ENCODE peak calls at places on chromosomes 13 and 19, in six cellular contexts. B is H9; F is stimulated activated CD4-positive, alpha-beta T cell treated with anti-CD3 and anti-CD28 coated beads, Interleukin-2, amount 100 ng/mL, for 48 hours; K is EL; R is ACHN; A is WTC11. P is an unnamed sample.

GRCh38 chr13:51831519-51831918 is 13.5 kb downstream of the TMEM272 start:
- DNase-seq in B (peak), F (no peak), K (no peak), R (no peak), A (no peak), P (no peak)

GRCh38 chr13:110307697-110308376 is 753 bp downstream of the COL4A2 start:
- DNase-seq in B (peak), F (no peak), K (no peak), R (no peak), A (peak), P (no peak)

GRCh38 chr13:33262554-33262953 is 23.0 kb downstream of the STARD13 start:
- DNase-seq in B (no peak), F (no peak), K (no peak), R (no peak), A (no peak), P (no peak)

GRCh38 chr13:57631607-57632275 is at the start of gene PCDH17:
- DNase-seq in B (peak), F (peak), K (no peak), R (peak), A (peak), P (no peak)

GRCh38 chr13:99015606-99016520 is 38.0 kb upstream of the DOCK9 start:
- DNase-seq in B (no peak), F (no peak), K (no peak), R (no peak), A (no peak), P (no peak)

GRCh38 chr13:99677388-99677951 is 176.2 kb downstream of the TM9SF2 start:
- DNase-seq in B (no peak), F (no peak), K (no peak), R (no peak), A (no peak), P (no peak)

GRCh38 chr13:25806304-25806974 is 245.4 kb downstream of the SHISA2 start:
- DNase-seq in B (no peak), F (no peak), K (peak), R (no peak), A (no peak), P (no peak)

GRCh38 chr13:79385694-79386093 is 20.4 kb downstream of the RBM26 start:
- DNase-seq in B (no peak), F (peak), K (peak), R (peak), A (no peak), P (no peak)

GRCh38 chr13:80157261-80157942 is 183.5 kb downstream of the SPRY2 start:
- DNase-seq in B (no peak), F (no peak), K (no peak), R (no peak), A (no peak), P (no peak)

GRCh38 chr19:38383743-38384142 is 4.1 kb downstream of the GGN start:
- DNase-seq in B (no peak), F (no peak), K (no peak), R (no peak), A (no peak), P (no peak)

GRCh38 chr13:108496364-108497215 is 132.8 kb upstream of the MYO16 start:
- DNase-seq in B (peak), F (no peak), K (no peak), R (no peak), A (no peak), P (no peak)

GRCh38 chr19:21126078-21126477 is 15.8 kb upstream of the ZNF431 start:
- DNase-seq in B (no peak), F (no peak), K (no peak), R (no peak), A (no peak), P (no peak)

GRCh38 chr19:49878744-49879070 is 1.2 kb downstream of the TBC1D17 start:
- DNase-seq in B (no peak), F (no peak), K (no peak), R (no peak), A (no peak), P (no peak)

GRCh38 chr13:80441968-80442367 is 101.0 kb upstream of the SPRY2 start:
- DNase-seq in B (no peak), F (no peak), K (no peak), R (no peak), A (no peak), P (no peak)

GRCh38 chr13:100491164-100491847 is 97.3 kb downstream of the GGACT start:
- DNase-seq in B (no peak), F (no peak), K (no peak), R (no peak), A (no peak), P (no peak)

GRCh38 chr19:831407-832369 is 4.1 kb downstream of the AZU1 start:
- DNase-seq in B (no peak), F (no peak), K (no peak), R (no peak), A (no peak), P (no peak)

GRCh38 chr13:113584870-113585671 is 518 bp downstream of the TFDP1 start:
- DNase-seq in B (peak), F (peak), K (peak), R (peak), A (no peak), P (no peak)

GRCh38 chr19:44111910-44112463 is 1.2 kb upstream of the ZNF225 start:
- DNase-seq in B (peak), F (no peak), K (peak), R (no peak), A (peak), P (peak)

GRCh38 chr19:45403781-45404556 is 900 bp downstream of the PPP1R13L start:
- DNase-seq in B (peak), F (peak), K (peak), R (peak), A (peak), P (no peak)

GRCh38 chr19:6930190-6930589 is 42.8 kb downstream of the ADGRE1 start:
- DNase-seq in B (no peak), F (no peak), K (no peak), R (no peak), A (no peak), P (no peak)

GRCh38 chr19:32652893-32653625 is 21.9 kb downstream of the ANKRD27 start:
- DNase-seq in B (no peak), F (no peak), K (peak), R (no peak), A (no peak), P (peak)

GRCh38 chr19:15562861-15563260 is 52.2 kb upstream of the CYP4F8 start:
- DNase-seq in B (no peak), F (no peak), K (peak), R (no peak), A (no peak), P (no peak)

GRCh38 chr19:52660981-52661380 is 22.8 kb upstream of the ZNF83 start:
- DNase-seq in B (no peak), F (no peak), K (peak), R (no peak), A (no peak), P (no peak)

GRCh38 chr19:6423499-6424189 is 967 bp downstream of the KHSRP start:
- DNase-seq in B (peak), F (peak), K (peak), R (peak), A (peak), P (peak)

GRCh38 chr13:43154839-43155238 is 131.5 kb downstream of the DNAJC15 start:
- DNase-seq in B (no peak), F (no peak), K (no peak), R (no peak), A (no peak), P (no peak)

GRCh38 chr19:23832717-23833327 is 74.1 kb upstream of the ZNF681 start:
- DNase-seq in B (no peak), F (no peak), K (no peak), R (no peak), A (no peak), P (no peak)

GRCh38 chr13:30880151-30880551 is 25.9 kb upstream of the MEDAG start:
- DNase-seq in B (no peak), F (no peak), K (no peak), R (no peak), A (no peak), P (no peak)

GRCh38 chr13:27130223-27131015 is 41.2 kb downstream of the USP12 start:
- DNase-seq in B (no peak), F (no peak), K (peak), R (no peak), A (no peak), P (peak)

GRCh38 chr13:33751151-33751550 is 66.8 kb upstream of the RFC3 start:
- DNase-seq in B (no peak), F (no peak), K (peak), R (no peak), A (no peak), P (peak)

GRCh38 chr19:1855040-1855827 is 7.0 kb upstream of the REXO1 start:
- DNase-seq in B (peak), F (peak), K (peak), R (no peak), A (peak), P (no peak)

GRCh38 chr13:44022196-44022595 is 142.5 kb downstream of the LACC1 start:
- DNase-seq in B (no peak), F (no peak), K (no peak), R (no peak), A (no peak), P (no peak)

GRCh38 chr19:54137913-54138776 is 583 bp downstream of the CNOT3 start:
- DNase-seq in B (no peak), F (no peak), K (no peak), R (peak), A (no peak), P (no peak)

GRCh38 chr19:27752530-27753184 is 1460.3 kb downstream of the UQCRFS1 start:
- DNase-seq in B (no peak), F (no peak), K (no peak), R (no peak), A (no peak), P (no peak)

GRCh38 chr19:6891761-6892385 is 4.5 kb downstream of the ADGRE1 start:
- DNase-seq in B (no peak), F (no peak), K (no peak), R (no peak), A (no peak), P (no peak)

GRCh38 chr13:29849071-29849541 is 1.3 kb downstream of the UBL3 start:
- DNase-seq in B (no peak), F (no peak), K (peak), R (peak), A (no peak), P (no peak)